ENCODE peak calls at places on chromosome 9, in eight cellular contexts. Z is AG09309, Y is endothelial cell, U is retinal pigment epithelial cell, E is left ventricle myocardium inferior, M is GM10248, X is HL-60, J is GM20000. G is an unnamed sample.

GRCh38 chr9:97518909-97519307 is 17.4 kb downstream of the TMOD1 start:
- DNase-seq in Z (peak), Y (no peak), U (no peak), E (no peak), M (no peak), X (no peak), J (no peak), G (no peak)

GRCh38 chr9:1100945-1101344 is 50.8 kb downstream of the DMRT2 start:
- DNase-seq in Z (no peak), Y (peak), U (no peak), E (peak), M (no peak), X (no peak), J (no peak), G (no peak)

GRCh38 chr9:6184749-6185645 is 30.6 kb upstream of the IL33 start:
- DNase-seq in Z (peak), Y (no peak), U (peak), E (peak), M (peak), X (no peak), J (peak), G (no peak)

GRCh38 chr9:110536802-110537201 is 42.7 kb downstream of the SVEP1 start:
- DNase-seq in Z (peak), Y (no peak), U (no peak), E (no peak), M (no peak), X (no peak), J (no peak), G (no peak)

GRCh38 chr9:21741151-21741550 is 61.3 kb upstream of the MTAP start:
- DNase-seq in Z (no peak), Y (no peak), U (no peak), E (no peak), M (no peak), X (no peak), J (no peak), G (no peak)

GRCh38 chr9:123322771-123323481 is 33.1 kb upstream of the CRB2 start:
- DNase-seq in Z (no peak), Y (no peak), U (no peak), E (no peak), M (peak), X (peak), J (no peak), G (no peak)

GRCh38 chr9:71796368-71796767 is 28.1 kb upstream of the CEMIP2 start:
- DNase-seq in Z (no peak), Y (no peak), U (no peak), E (no peak), M (no peak), X (no peak), J (no peak), G (no peak)

GRCh38 chr9:136526625-136527066 is 19.2 kb downstream of the NOTCH1 start:
- DNase-seq in Z (no peak), Y (no peak), U (no peak), E (no peak), M (no peak), X (no peak), J (no peak), G (no peak)

GRCh38 chr9:125604189-125604588 is 102.8 kb downstream of the MAPKAP1 start:
- DNase-seq in Z (no peak), Y (no peak), U (no peak), E (no peak), M (no peak), X (no peak), J (no peak), G (no peak)

GRCh38 chr9:5976668-5977397 is 38.6 kb downstream of the RANBP6 start:
- DNase-seq in Z (no peak), Y (no peak), U (no peak), E (no peak), M (peak), X (no peak), J (peak), G (no peak)

GRCh38 chr9:123319541-123320339 is 36.3 kb upstream of the CRB2 start:
- DNase-seq in Z (no peak), Y (no peak), U (no peak), E (no peak), M (no peak), X (no peak), J (no peak), G (no peak)

GRCh38 chr9:134960701-134961181 is 43.0 kb upstream of the FCN1 start:
- DNase-seq in Z (no peak), Y (no peak), U (no peak), E (no peak), M (no peak), X (no peak), J (no peak), G (no peak)

GRCh38 chr9:34049630-34050384 is 1.1 kb upstream of the UBAP2 start:
- DNase-seq in Z (no peak), Y (no peak), U (no peak), E (no peak), M (no peak), X (peak), J (no peak), G (no peak)

GRCh38 chr9:76654051-76654461 is 110.2 kb upstream of the PCA3 start:
- DNase-seq in Z (no peak), Y (no peak), U (no peak), E (no peak), M (no peak), X (no peak), J (no peak), G (no peak)

GRCh38 chr9:82127993-82128710 is 139.6 kb downstream of the SPATA31D1 start:
- DNase-seq in Z (no peak), Y (no peak), U (no peak), E (no peak), M (peak), X (no peak), J (peak), G (no peak)

GRCh38 chr9:108842610-108843295 is 13.0 kb downstream of the ACTL7B start:
- DNase-seq in Z (no peak), Y (peak), U (no peak), E (no peak), M (no peak), X (no peak), J (no peak), G (no peak)

GRCh38 chr9:13020141-13020540 is 245.3 kb downstream of the LURAP1L start:
- DNase-seq in Z (no peak), Y (no peak), U (no peak), E (no peak), M (no peak), X (no peak), J (no peak), G (no peak)

GRCh38 chr9:137642118-137642601 is 23.4 kb downstream of the EHMT1 start:
- DNase-seq in Z (no peak), Y (no peak), U (no peak), E (no peak), M (no peak), X (no peak), J (no peak), G (no peak)

GRCh38 chr9:85658716-85659115 is 83.0 kb downstream of the AGTPBP1 start:
- DNase-seq in Z (no peak), Y (no peak), U (no peak), E (no peak), M (no peak), X (no peak), J (no peak), G (no peak)

GRCh38 chr9:81369136-81369535 is 320.2 kb downstream of the TLE1 start:
- DNase-seq in Z (no peak), Y (no peak), U (no peak), E (no peak), M (no peak), X (no peak), J (no peak), G (no peak)

GRCh38 chr9:132588098-132588497 is 5.7 kb downstream of the BARHL1 start:
- DNase-seq in Z (no peak), Y (no peak), U (no peak), E (no peak), M (no peak), X (no peak), J (no peak), G (no peak)

DNA sequence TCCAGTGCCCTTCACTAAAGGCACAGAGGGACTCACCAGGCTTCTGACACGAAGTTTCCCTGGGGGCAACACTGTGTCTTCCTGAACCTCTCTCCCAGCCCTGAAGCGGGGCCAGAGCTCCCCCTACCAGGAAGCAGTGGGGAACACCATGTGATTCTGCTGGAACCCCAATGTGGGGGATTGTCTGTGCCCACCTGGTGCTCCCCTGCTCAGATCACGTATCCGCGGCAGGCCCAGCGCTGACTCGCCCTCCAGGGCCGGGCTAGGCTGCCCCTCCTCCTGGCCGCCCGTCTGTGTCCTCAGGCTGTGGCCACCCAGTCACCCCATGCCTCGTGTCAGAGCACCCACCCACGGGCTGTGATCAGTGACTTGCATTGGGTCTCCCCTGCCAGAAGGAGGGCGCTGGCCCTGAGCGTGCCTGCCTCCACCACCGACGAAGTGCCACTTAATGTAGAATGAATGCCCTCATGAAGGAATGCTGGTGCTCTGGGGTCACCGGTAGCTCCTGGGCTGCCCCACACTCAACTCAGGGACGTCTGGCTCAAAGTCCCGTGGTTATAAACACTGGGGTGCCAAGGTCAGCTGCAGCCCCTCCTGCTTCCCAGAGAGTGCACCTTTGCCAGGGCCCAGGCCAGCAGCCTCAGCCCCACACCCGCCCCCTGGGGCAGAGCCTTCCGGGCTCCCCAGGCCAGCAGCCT is 22.1 kb downstream of the SARDH start:
- DNase-seq in Z (no peak), Y (peak), U (no peak), E (no peak), M (no peak), X (no peak), J (no peak), G (no peak)
- TF ChIP-seq CTCF in Z (peak), Y (no peak), U (peak), E (peak), M (peak), X (no peak), J (no peak), G (no peak)

DNA sequence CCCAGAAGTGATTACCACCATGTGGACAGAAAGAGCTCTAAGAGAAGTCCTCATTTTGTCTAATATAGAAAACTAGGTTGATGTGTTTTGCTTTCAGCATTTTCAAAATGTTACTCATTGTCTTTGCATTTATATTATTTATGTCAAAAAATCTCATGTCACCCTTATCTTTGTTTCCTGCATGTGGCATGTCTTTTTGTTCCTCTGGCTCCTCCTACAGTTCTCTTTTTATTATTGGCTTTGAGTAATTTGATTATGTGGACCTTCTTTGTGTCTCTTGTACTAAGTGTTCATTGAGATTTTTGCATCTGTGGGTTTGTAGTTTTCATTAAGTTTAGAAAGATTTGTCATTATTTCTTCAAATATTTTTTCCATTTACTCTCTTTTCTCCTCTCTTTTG is 58.8 kb downstream of the GNG10 start:
- DNase-seq in Z (no peak), Y (no peak), U (no peak), E (no peak), M (no peak), X (no peak), J (no peak), G (no peak)
- TF ChIP-seq CTCF in Z (peak), Y (no peak), U (peak), E (no peak), M (no peak), X (no peak), J (no peak), G (no peak)

GRCh38 chr9:114153761-114154596 is 1.4 kb upstream of the COL27A1 start:
- DNase-seq in Z (no peak), Y (peak), U (no peak), E (no peak), M (no peak), X (no peak), J (no peak), G (no peak)
- TF ChIP-seq CTCF in Z (peak), Y (no peak), U (peak), E (peak), M (no peak), X (no peak), J (no peak), G (no peak)

DNA sequence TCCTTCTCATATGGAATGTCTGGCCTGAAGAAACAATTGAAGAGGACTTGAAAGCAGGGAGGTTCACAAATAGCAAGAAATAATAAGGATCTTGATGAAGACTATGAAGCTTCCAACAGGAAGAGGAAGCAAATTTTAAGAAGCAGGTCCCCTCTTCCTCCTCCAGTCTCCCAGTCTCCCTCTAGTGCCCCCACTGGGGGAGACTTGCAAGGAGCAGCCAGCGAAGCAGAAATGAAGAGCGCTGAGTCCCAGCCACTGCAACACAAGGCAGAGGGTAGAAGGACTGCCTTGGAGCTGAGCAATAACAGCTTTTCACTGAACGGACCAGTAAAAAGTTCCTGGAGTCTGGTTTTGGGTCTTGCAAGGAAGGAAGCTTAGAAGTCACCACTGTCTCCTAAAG is 32.6 kb upstream of the ACO1 start:
- DNase-seq in Z (no peak), Y (no peak), U (no peak), E (no peak), M (no peak), X (peak), J (no peak), G (no peak)
- TF ChIP-seq CTCF in Z (peak), Y (no peak), U (peak), E (no peak), M (no peak), X (no peak), J (no peak), G (no peak)

GRCh38 chr9:23319092-23319491 is 506.9 kb downstream of the ELAVL2 start:
- DNase-seq in Z (no peak), Y (no peak), U (no peak), E (no peak), M (no peak), X (no peak), J (no peak), G (no peak)

GRCh38 chr9:23326597-23326996 is 499.4 kb downstream of the ELAVL2 start:
- DNase-seq in Z (no peak), Y (no peak), U (no peak), E (no peak), M (no peak), X (no peak), J (no peak), G (no peak)

GRCh38 chr9:23324511-23324910 is 501.5 kb downstream of the ELAVL2 start:
- DNase-seq in Z (no peak), Y (no peak), U (no peak), E (no peak), M (no peak), X (no peak), J (no peak), G (no peak)

GRCh38 chr9:23321049-23321448 is 505.0 kb downstream of the ELAVL2 start:
- DNase-seq in Z (no peak), Y (no peak), U (no peak), E (no peak), M (no peak), X (no peak), J (no peak), G (no peak)

DNA sequence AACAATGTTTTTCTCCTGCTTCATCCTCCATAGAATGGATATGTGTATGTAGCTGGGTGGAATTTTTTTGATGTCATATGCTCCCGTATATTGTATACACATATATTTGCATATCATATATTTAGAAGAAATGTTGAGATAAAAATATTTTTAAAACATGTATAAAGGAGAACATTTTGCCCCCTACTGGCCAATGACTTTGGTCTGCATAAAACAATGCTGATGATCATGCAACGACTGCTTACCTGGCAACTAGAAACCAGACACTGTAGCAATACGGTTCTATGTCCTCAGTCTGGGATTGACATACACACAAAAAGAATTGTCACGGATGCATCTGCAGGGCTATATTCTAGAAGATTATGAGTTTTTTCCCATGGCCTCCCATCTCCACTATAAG is 503.6 kb downstream of the ELAVL2 start:
- DNase-seq in Z (no peak), Y (no peak), U (no peak), E (no peak), M (no peak), X (no peak), J (no peak), G (no peak)
- TF ChIP-seq CTCF in Z (no peak), Y (peak), U (peak), E (no peak), M (peak), X (no peak), J (no peak), G (no peak)

DNA sequence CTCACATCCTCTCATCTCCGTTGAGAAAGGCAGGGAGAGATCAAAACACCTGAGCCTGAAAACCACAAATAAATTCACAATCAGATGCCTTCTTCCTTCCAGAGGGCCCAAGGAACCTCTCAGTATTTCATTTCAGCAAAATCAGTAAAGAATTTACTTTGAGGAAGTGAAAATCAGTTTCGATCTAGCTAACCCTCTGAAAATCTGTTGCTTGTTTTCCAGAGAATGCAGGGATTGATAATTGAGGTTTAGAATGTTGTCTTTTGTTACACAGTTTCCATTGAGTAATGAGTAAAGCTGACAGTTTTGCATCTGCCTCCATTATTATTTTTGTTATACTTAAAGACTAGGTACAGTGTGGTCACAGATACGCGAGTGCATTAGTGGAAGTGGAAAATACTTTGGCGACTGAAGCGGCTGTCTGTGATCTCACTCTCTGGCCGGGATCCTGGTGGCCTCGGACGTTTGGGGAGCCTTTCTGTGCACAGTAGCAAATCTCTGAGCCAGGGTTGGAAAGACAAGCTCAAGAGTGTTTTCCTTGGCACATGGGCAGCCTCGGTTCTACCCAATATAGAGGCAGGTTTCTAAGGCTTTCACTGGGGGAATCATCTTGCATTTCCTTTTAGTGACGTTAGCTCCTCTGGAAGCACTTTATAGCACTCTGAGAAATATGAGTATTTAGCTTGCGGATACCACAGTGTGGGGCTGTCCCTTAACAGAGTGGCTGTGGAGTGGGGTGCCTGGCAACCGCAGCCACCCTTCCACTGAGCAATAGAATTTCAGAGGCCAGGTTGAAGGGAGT is 32.2 kb upstream of the ANGPTL2 start:
- DNase-seq in Z (peak), Y (no peak), U (no peak), E (peak), M (peak), X (no peak), J (peak), G (no peak)
- TF ChIP-seq CTCF in Z (no peak), Y (no peak), U (no peak), E (no peak), M (no peak), X (no peak), J (no peak), G (no peak)

DNA sequence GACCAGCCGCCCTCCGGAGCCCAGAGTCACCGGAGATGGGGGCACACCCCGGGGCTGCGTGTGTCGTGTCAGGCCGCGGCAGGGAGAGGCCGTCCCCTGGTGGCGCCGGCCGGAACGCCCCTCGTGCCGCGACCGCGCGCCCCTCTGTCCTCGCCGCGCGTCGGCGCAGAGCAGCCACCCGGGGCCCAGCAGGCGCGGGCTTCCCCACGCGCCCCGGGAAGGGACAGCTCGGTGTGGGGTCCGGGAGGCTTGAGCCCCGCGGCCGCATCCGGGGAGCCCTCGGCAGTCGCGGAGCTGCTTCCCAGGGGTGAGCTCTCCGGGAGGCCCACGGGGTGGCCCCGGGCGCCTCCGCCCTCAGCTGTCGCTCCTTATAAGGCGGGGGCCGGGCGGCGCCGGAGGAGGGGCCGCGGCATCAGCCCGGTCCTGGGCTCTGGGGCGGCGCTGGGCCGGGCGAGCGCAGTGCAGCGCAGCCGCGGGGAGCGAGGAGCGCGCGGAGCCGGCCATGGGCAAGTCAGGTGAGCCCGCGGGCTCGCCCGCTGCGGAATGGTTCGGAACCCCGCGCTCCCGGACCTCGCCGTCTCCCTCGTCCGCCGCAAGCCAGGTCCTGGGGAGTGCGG is at the start of gene GLIPR2:
- DNase-seq in Z (no peak), Y (peak), U (no peak), E (peak), M (peak), X (peak), J (peak), G (peak)
- TF ChIP-seq CTCF in Z (no peak), Y (no peak), U (no peak), E (peak), M (peak), X (no peak), J (no peak), G (peak)

GRCh38 chr9:128419061-128419925 is 1.4 kb upstream of the CERCAM start:
- DNase-seq in Z (no peak), Y (no peak), U (peak), E (no peak), M (no peak), X (no peak), J (no peak), G (no peak)

GRCh38 chr9:128422783-128423150 is 2.1 kb downstream of the CERCAM start:
- DNase-seq in Z (no peak), Y (no peak), U (no peak), E (no peak), M (no peak), X (no peak), J (no peak), G (no peak)

GRCh38 chr9:128421474-128422010 is 885 bp downstream of the CERCAM start:
- DNase-seq in Z (peak), Y (no peak), U (no peak), E (peak), M (no peak), X (no peak), J (no peak), G (no peak)

GRCh38 chr9:128420060-128420650 is 502 bp upstream of the CERCAM start:
- DNase-seq in Z (no peak), Y (peak), U (no peak), E (peak), M (peak), X (no peak), J (peak), G (no peak)

GRCh38 chr9:128420651-128421473 is at the start of gene CERCAM:
- DNase-seq in Z (no peak), Y (peak), U (no peak), E (peak), M (peak), X (no peak), J (peak), G (no peak)
- TF ChIP-seq CTCF in Z (no peak), Y (no peak), U (peak), E (no peak), M (no peak), X (no peak), J (no peak), G (no peak)

GRCh38 chr9:9079473-9079872 is 1279.9 kb upstream of the DMAC1 start:
- DNase-seq in Z (no peak), Y (no peak), U (no peak), E (no peak), M (no peak), X (no peak), J (no peak), G (no peak)
- TF ChIP-seq CTCF in Z (no peak), Y (no peak), U (no peak), E (no peak), M (no peak), X (no peak), J (no peak), G (no peak)

G was measured in CD14-positive monocyte.